ENCODE peak calls at places on chromosomes 4 and X, in five cellular contexts. A is heart left ventricle, R is lower leg skin, I is neural crest cell, D is NCI-H1930. U is an unnamed sample.

GRCh38 chr4:16027114-16027513 is 56.7 kb downstream of the PROM1 start:
- DNase-seq in A (no peak), R (no peak), I (no peak), D (no peak), U (no peak)

GRCh38 chrX:21764043-21764442 is 6.1 kb upstream of the SMPX start:
- DNase-seq in A (no peak), R (no peak), I (no peak), D (no peak), U (no peak)

GRCh38 chr4:158172196-158172557 is 648 bp downstream of the GASK1B start:
- DNase-seq in A (no peak), R (no peak), I (no peak), D (no peak), U (no peak)

GRCh38 chr4:184439856-184440592 is 34.3 kb downstream of the IRF2 start:
- DNase-seq in A (no peak), R (no peak), I (no peak), D (no peak), U (no peak)

GRCh38 chr4:24642941-24643628 is 58.7 kb upstream of the DHX15 start:
- DNase-seq in A (no peak), R (no peak), I (no peak), D (no peak), U (no peak)

GRCh38 chr4:41427306-41427882 is 110.6 kb upstream of the LIMCH1 start:
- DNase-seq in A (no peak), R (no peak), I (no peak), D (no peak), U (no peak)

GRCh38 chr4:142697928-142698327 is 148.2 kb downstream of the INPP4B start:
- DNase-seq in A (no peak), R (no peak), I (no peak), D (no peak), U (no peak)

GRCh38 chrX:85037114-85037513 is 33.4 kb downstream of the APOOL start:
- DNase-seq in A (no peak), R (no peak), I (no peak), D (no peak), U (no peak)

GRCh38 chr4:74768857-74769525 is 25.3 kb downstream of the BTC start:
- DNase-seq in A (no peak), R (no peak), I (no peak), D (no peak), U (no peak)

GRCh38 chrX:149916745-149917392 is 12.5 kb upstream of the HSFX4 start:
- DNase-seq in A (no peak), R (no peak), I (no peak), D (no peak), U (no peak)

GRCh38 chr4:82814034-82814433 is 15.4 kb upstream of the SCD5 start:
- DNase-seq in A (no peak), R (no peak), I (no peak), D (no peak), U (no peak)

GRCh38 chr4:23789765-23790164 is 100.1 kb downstream of the PPARGC1A start:
- DNase-seq in A (peak; percentile 71), R (no peak), I (no peak), D (no peak), U (no peak)